ENCODE peak calls at places on chromosome 14, in seven cellular contexts. One of them, this sample, is unnamed.

GRCh38 chr14:91754819-91755218 is 22.9 kb upstream of the CATSPERB start:
- DNase-seq in PC-9: no peak
- DNase-seq in PC-3: no peak
- DNase-seq in HCT116: no peak
- DNase-seq in GM23338: no peak
- DNase-seq in MM.1S: no peak
- DNase-seq in hepatocyte: no peak
- DNase-seq in this sample: no peak

GRCh38 chr14:50040401-50040775 is 76.0 kb downstream of the VCPKMT start:
- DNase-seq in PC-9: peak; percentile 90
- DNase-seq in PC-3: peak; percentile 91
- DNase-seq in HCT116: no peak
- DNase-seq in GM23338: no peak
- DNase-seq in MM.1S: peak; percentile 28
- DNase-seq in hepatocyte: peak; percentile 71
- DNase-seq in this sample: peak; percentile 79

GRCh38 chr14:39873793-39874192 is 441.6 kb upstream of the FBXO33 start:
- DNase-seq in PC-9: no peak
- DNase-seq in PC-3: peak; percentile 31
- DNase-seq in HCT116: no peak
- DNase-seq in GM23338: no peak
- DNase-seq in MM.1S: no peak
- DNase-seq in hepatocyte: no peak
- DNase-seq in this sample: no peak

GRCh38 chr14:102063808-102064429 is 22.9 kb downstream of the HSP90AA1 start:
- DNase-seq in PC-9: no peak
- DNase-seq in PC-3: no peak
- DNase-seq in HCT116: no peak
- DNase-seq in GM23338: peak; percentile 24
- DNase-seq in MM.1S: no peak
- DNase-seq in hepatocyte: no peak
- DNase-seq in this sample: no peak

GRCh38 chr14:22824711-22825359 is 4.9 kb upstream of the MRPL52 start:
- DNase-seq in PC-9: peak; percentile 72
- DNase-seq in PC-3: peak; percentile 90
- DNase-seq in HCT116: peak; percentile 53
- DNase-seq in GM23338: no peak
- DNase-seq in MM.1S: peak; percentile 31
- DNase-seq in hepatocyte: peak; percentile 75
- DNase-seq in this sample: peak; percentile 97

GRCh38 chr14:105840266-105841021 is 314.1 kb downstream of the TMEM121 start:
- DNase-seq in PC-9: no peak
- DNase-seq in PC-3: no peak
- DNase-seq in HCT116: no peak
- DNase-seq in GM23338: no peak
- DNase-seq in MM.1S: no peak
- DNase-seq in hepatocyte: no peak
- DNase-seq in this sample: no peak

GRCh38 chr14:64952598-64953309 is 10.2 kb upstream of the GPX2 start:
- DNase-seq in PC-9: no peak
- DNase-seq in PC-3: no peak
- DNase-seq in HCT116: no peak
- DNase-seq in GM23338: peak; percentile 64
- DNase-seq in MM.1S: no peak
- DNase-seq in hepatocyte: no peak
- DNase-seq in this sample: peak; percentile 21

GRCh38 chr14:100078997-100079561 is 13.9 kb downstream of the EVL start:
- DNase-seq in PC-9: no peak
- DNase-seq in PC-3: peak; percentile 8
- DNase-seq in HCT116: no peak
- DNase-seq in GM23338: peak; percentile 63
- DNase-seq in MM.1S: peak; percentile 14
- DNase-seq in hepatocyte: peak; percentile 42
- DNase-seq in this sample: peak; percentile 83

GRCh38 chr14:89277229-89277628 is 139.8 kb downstream of the FOXN3 start:
- DNase-seq in PC-9: no peak
- DNase-seq in PC-3: no peak
- DNase-seq in HCT116: no peak
- DNase-seq in GM23338: no peak
- DNase-seq in MM.1S: no peak
- DNase-seq in hepatocyte: no peak
- DNase-seq in this sample: no peak

GRCh38 chr14:23182372-23183014 is 967 bp downstream of the SLC7A8 start:
- DNase-seq in PC-9: no peak
- DNase-seq in PC-3: peak; percentile 35
- DNase-seq in HCT116: peak; percentile 12
- DNase-seq in GM23338: peak; percentile 94
- DNase-seq in MM.1S: peak; percentile 29
- DNase-seq in hepatocyte: peak; percentile 63
- DNase-seq in this sample: peak; percentile 53

GRCh38 chr14:75440733-75441474 is 13.1 kb downstream of the JDP2 start:
- DNase-seq in PC-9: no peak
- DNase-seq in PC-3: no peak
- DNase-seq in HCT116: no peak
- DNase-seq in GM23338: no peak
- DNase-seq in MM.1S: no peak
- DNase-seq in hepatocyte: no peak
- DNase-seq in this sample: peak; percentile 95

GRCh38 chr14:100332797-100333196 is 9.7 kb downstream of the SLC25A47 start:
- DNase-seq in PC-9: no peak
- DNase-seq in PC-3: no peak
- DNase-seq in HCT116: no peak
- DNase-seq in GM23338: no peak
- DNase-seq in MM.1S: no peak
- DNase-seq in hepatocyte: no peak
- DNase-seq in this sample: no peak

GRCh38 chr14:65200454-65200853 is 98.1 kb upstream of the MAX start:
- DNase-seq in PC-9: no peak
- DNase-seq in PC-3: no peak
- DNase-seq in HCT116: no peak
- DNase-seq in GM23338: no peak
- DNase-seq in MM.1S: no peak
- DNase-seq in hepatocyte: no peak
- DNase-seq in this sample: peak; percentile 50

GRCh38 chr14:21476526-21476924 is 234 bp downstream of the RAB2B start:
- DNase-seq in PC-9: no peak
- DNase-seq in PC-3: peak; percentile 79
- DNase-seq in HCT116: no peak
- DNase-seq in GM23338: no peak
- DNase-seq in MM.1S: no peak
- DNase-seq in hepatocyte: peak; percentile 93
- DNase-seq in this sample: peak; percentile 84

GRCh38 chr14:75487155-75487671 is 35.1 kb upstream of the BATF start:
- DNase-seq in PC-9: peak; percentile 99
- DNase-seq in PC-3: peak; percentile 55
- DNase-seq in HCT116: no peak
- DNase-seq in GM23338: no peak
- DNase-seq in MM.1S: no peak
- DNase-seq in hepatocyte: no peak
- DNase-seq in this sample: no peak

GRCh38 chr14:53389207-53389606 is 236.1 kb upstream of the DDHD1 start:
- DNase-seq in PC-9: no peak
- DNase-seq in PC-3: peak; percentile 31
- DNase-seq in HCT116: no peak
- DNase-seq in GM23338: no peak
- DNase-seq in MM.1S: no peak
- DNase-seq in hepatocyte: no peak
- DNase-seq in this sample: peak; percentile 74

GRCh38 chr14:47691829-47692228 is 16.4 kb upstream of the MDGA2 start:
- DNase-seq in PC-9: no peak
- DNase-seq in PC-3: no peak
- DNase-seq in HCT116: no peak
- DNase-seq in GM23338: no peak
- DNase-seq in MM.1S: no peak
- DNase-seq in hepatocyte: no peak
- DNase-seq in this sample: no peak

GRCh38 chr14:52706724-52707706 is at the start of gene PSMC6:
- DNase-seq in PC-9: peak; percentile 77
- DNase-seq in PC-3: peak; percentile 91
- DNase-seq in HCT116: peak; percentile 78
- DNase-seq in GM23338: peak; percentile 96
- DNase-seq in MM.1S: peak; percentile 80
- DNase-seq in hepatocyte: peak; percentile 96
- DNase-seq in this sample: peak; percentile 96

GRCh38 chr14:77272261-77272660 is 1.3 kb upstream of the NGB start:
- DNase-seq in PC-9: no peak
- DNase-seq in PC-3: no peak
- DNase-seq in HCT116: no peak
- DNase-seq in GM23338: no peak
- DNase-seq in MM.1S: no peak
- DNase-seq in hepatocyte: no peak
- DNase-seq in this sample: no peak

GRCh38 chr14:77273796-77274195 is 2.8 kb upstream of the NGB start:
- DNase-seq in PC-9: no peak
- DNase-seq in PC-3: no peak
- DNase-seq in HCT116: no peak
- DNase-seq in GM23338: no peak
- DNase-seq in MM.1S: no peak
- DNase-seq in hepatocyte: no peak
- DNase-seq in this sample: no peak

GRCh38 chr14:77270361-77271112 is 469 bp downstream of the NGB start:
- DNase-seq in PC-9: no peak
- DNase-seq in PC-3: no peak
- DNase-seq in HCT116: no peak
- DNase-seq in GM23338: peak; percentile 51
- DNase-seq in MM.1S: no peak
- DNase-seq in hepatocyte: no peak
- DNase-seq in this sample: peak; percentile 6

GRCh38 chr14:77268989-77269595 is 1.9 kb downstream of the NGB start:
- DNase-seq in PC-9: no peak
- DNase-seq in PC-3: no peak
- DNase-seq in HCT116: no peak
- DNase-seq in GM23338: peak; percentile 47
- DNase-seq in MM.1S: peak; percentile 14
- DNase-seq in hepatocyte: no peak
- DNase-seq in this sample: no peak

DNA sequence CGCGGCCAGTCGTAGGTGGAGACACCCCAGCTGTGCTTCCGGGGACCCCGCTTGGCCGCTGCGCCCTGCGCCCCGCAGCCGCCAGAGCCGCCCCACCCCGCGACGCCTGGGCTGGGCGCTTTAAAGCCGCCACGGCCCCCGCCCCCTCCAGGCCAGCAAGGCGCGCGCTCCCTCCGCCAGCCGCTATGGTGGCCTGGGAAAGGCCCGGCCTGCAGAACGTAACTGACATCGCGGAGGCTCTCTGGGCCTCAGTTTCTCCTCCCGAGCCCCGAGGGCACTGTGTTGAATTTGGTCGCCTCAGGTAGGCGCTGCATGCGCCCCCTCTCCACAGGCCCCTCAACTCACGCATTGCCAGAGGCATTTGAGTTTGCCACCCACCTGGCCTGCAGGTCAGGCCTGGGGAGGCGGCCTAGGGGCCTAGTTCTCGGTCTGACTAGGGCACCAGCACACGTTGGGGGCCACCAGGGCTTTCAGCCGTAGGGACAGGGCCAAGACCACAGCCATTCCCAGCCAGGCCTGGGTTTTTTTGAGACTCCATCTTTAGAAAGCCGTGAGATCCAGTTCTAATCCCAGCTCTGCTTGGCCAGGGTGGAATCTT is at the start of gene NGB:
- DNase-seq in PC-9: no peak
- DNase-seq in PC-3: no peak
- DNase-seq in HCT116: no peak
- DNase-seq in GM23338: peak; percentile 56
- DNase-seq in MM.1S: no peak
- DNase-seq in hepatocyte: no peak
- DNase-seq in this sample: no peak
- TF ChIP-seq EZH2 in PC-9: no peak
- TF ChIP-seq EZH2 in PC-3: no peak
- TF ChIP-seq EZH2 in HCT116: no peak
- TF ChIP-seq EZH2 in GM23338: peak; percentile 27
- TF ChIP-seq EZH2 in MM.1S: no peak
- TF ChIP-seq EZH2 in hepatocyte: no peak
- TF ChIP-seq EZH2 in this sample: peak; percentile 37

DNA sequence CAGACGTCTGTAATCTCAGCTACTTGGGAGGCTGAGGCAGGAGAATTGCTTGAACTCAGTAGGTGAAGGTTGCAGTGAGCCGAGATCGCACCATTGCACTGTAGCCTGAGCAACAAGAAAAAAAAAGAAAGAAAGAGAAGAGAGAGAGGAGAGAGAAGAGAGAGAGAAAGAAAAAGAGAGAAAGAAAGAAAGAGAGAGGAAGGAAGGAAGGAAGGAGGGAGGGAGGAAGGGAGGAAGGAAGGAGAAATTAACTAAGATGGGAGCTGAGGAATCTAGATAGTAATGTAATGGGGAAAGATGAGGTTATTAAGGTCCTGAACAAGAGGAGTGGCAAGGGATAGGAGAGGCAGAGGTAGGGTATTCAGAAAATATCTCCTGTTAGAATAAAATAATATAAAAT is 17.4 kb upstream of the SGPP1 start:
- DNase-seq in PC-9: no peak
- DNase-seq in PC-3: no peak
- DNase-seq in HCT116: no peak
- DNase-seq in GM23338: no peak
- DNase-seq in MM.1S: no peak
- DNase-seq in hepatocyte: no peak
- DNase-seq in this sample: no peak
- H3K9me2 ChIP-seq in PC-9: no peaks in the 10 kb centered on the region
- H3K9me2 ChIP-seq in PC-3: no peaks in the 10 kb centered on the region
- H3K9me2 ChIP-seq in HCT116: no peaks in the 10 kb centered on the region
- H3K9me2 ChIP-seq in GM23338: no peaks in the 10 kb centered on the region
- H3K9me2 ChIP-seq in MM.1S: no peaks in the 10 kb centered on the region
- H3K9me2 ChIP-seq in hepatocyte: no peaks in the 10 kb centered on the region
- H3K9me2 ChIP-seq in this sample: no peaks in the 10 kb centered on the region

DNA sequence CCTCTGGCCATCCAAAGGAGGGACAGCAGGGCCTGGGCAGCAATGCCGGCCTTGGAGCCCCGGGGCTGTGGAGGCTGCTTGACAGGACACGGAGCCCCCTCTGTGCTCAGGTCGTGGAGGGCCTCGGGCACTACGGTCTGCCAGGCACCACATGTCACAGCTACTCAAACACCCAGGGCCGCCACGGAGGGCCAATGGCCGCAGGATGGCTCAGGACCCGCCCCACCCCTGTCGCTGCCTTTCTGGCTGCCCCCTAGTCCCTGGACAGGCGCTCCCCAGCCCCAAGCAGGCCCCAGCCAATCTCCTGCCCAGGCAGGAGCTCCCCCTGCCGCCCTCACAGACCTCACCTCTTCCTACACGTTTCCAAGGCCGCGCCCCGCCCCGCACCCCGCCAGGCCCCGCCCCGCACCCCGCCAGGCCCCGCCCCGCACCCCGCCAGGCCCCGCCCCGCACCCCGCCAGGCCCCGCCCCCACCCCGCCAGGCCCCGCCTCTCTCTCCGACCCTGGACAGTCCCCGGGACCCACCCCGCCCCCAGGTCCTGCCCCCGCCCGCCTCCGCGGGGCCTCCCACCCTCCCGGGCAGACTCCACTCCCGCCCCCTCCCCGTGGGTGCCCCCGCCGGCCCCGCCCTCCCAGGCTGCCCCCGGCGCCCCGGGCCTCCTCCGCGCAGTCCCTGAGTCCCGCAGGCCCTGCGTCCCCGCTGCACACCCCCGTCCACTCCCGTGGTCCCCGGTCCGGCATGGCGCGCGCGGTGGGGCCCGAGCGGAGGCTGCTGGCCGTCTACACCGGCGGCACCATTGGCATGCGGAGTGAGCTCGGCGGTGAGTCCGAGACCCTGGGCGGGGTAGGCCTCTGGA is at the start of gene ASPG:
- DNase-seq in PC-9: no peak
- DNase-seq in PC-3: no peak
- DNase-seq in HCT116: no peak
- DNase-seq in GM23338: peak; percentile 83
- DNase-seq in MM.1S: no peak
- DNase-seq in hepatocyte: peak; percentile 72
- DNase-seq in this sample: no peak
- H3K27ac ChIP-seq in PC-9: no peak within 1 kb of the TSS
- H3K27ac ChIP-seq in PC-3: no peak within 1 kb of the TSS
- H3K27ac ChIP-seq in HCT116: no peak within 1 kb of the TSS
- H3K27ac ChIP-seq in GM23338: no peak within 1 kb of the TSS
- H3K27ac ChIP-seq in MM.1S: no peak within 1 kb of the TSS
- H3K27ac ChIP-seq in hepatocyte: no peak within 1 kb of the TSS
- H3K27ac ChIP-seq in this sample: no peak within 1 kb of the TSS

GRCh38 chr14:81435578-81436295 is 35.6 kb upstream of the STON2 start:
- DNase-seq in PC-9: peak; percentile 40
- DNase-seq in PC-3: peak; percentile 57
- DNase-seq in HCT116: no peak
- DNase-seq in GM23338: peak; percentile 79
- DNase-seq in MM.1S: peak; percentile 21
- DNase-seq in hepatocyte: peak; percentile 82
- DNase-seq in this sample: peak; percentile 50
- TF ChIP-seq EZH2 in PC-9: no peak
- TF ChIP-seq EZH2 in PC-3: no peak
- TF ChIP-seq EZH2 in HCT116: no peak
- TF ChIP-seq EZH2 in GM23338: no peak
- TF ChIP-seq EZH2 in MM.1S: no peak
- TF ChIP-seq EZH2 in hepatocyte: no peak
- TF ChIP-seq EZH2 in this sample: peak; percentile 53

This sample was measured in GM23248.